ENCODE peak calls at places on chromosomes 16 and 17, in six cellular contexts. One of them, this sample, is unnamed.

GRCh38 chr16:72924918-72925630 is 122.9 kb downstream of the ZFHX3 start:
- DNase-seq in NCI-H2171: no peak
- DNase-seq in neural crest cell: no peak
- DNase-seq in HCT116: no peak
- DNase-seq in GM23338: no peak
- DNase-seq in NAMALWA: no peak
- DNase-seq in this sample: no peak

GRCh38 chr17:33200116-33200515 is 93.0 kb downstream of the ASIC2 start:
- DNase-seq in GM23338: no peak
- DNase-seq in NCI-H2171: no peak
- DNase-seq in NAMALWA: no peak
- DNase-seq in neural crest cell: no peak
- DNase-seq in HCT116: no peak
- DNase-seq in this sample: no peak

GRCh38 chr17:60154616-60155426 is 5.0 kb downstream of the CA4 start:
- DNase-seq in neural crest cell: no peak
- DNase-seq in HCT116: no peak
- DNase-seq in NAMALWA: no peak
- DNase-seq in GM23338: peak
- DNase-seq in NCI-H2171: peak
- DNase-seq in this sample: no peak

GRCh38 chr17:73689596-73690275 is 45.5 kb upstream of the SDK2 start:
- DNase-seq in NCI-H2171: no peak
- DNase-seq in HCT116: no peak
- DNase-seq in NAMALWA: no peak
- DNase-seq in neural crest cell: no peak
- DNase-seq in GM23338: no peak
- DNase-seq in this sample: no peak

GRCh38 chr17:45992175-45992574 is 6.9 kb upstream of the STH start:
- DNase-seq in neural crest cell: no peak
- DNase-seq in NCI-H2171: no peak
- DNase-seq in NAMALWA: no peak
- DNase-seq in HCT116: no peak
- DNase-seq in GM23338: no peak
- DNase-seq in this sample: no peak

GRCh38 chr17:40602445-40603443 is 37.5 kb upstream of the CCR7 start:
- DNase-seq in GM23338: no peak
- DNase-seq in neural crest cell: no peak
- DNase-seq in NAMALWA: no peak
- DNase-seq in NCI-H2171: no peak
- DNase-seq in HCT116: no peak
- DNase-seq in this sample: no peak

GRCh38 chr17:9360610-9361571 is 214.7 kb downstream of the STX8 start:
- DNase-seq in NCI-H2171: no peak
- DNase-seq in neural crest cell: no peak
- DNase-seq in HCT116: no peak
- DNase-seq in GM23338: no peak
- DNase-seq in NAMALWA: no peak
- DNase-seq in this sample: no peak

GRCh38 chr16:59604331-59604730 is 870.2 kb upstream of the GOT2 start:
- DNase-seq in NAMALWA: no peak
- DNase-seq in NCI-H2171: no peak
- DNase-seq in HCT116: no peak
- DNase-seq in neural crest cell: no peak
- DNase-seq in GM23338: no peak
- DNase-seq in this sample: no peak

GRCh38 chr17:82064433-82065192 is 991 bp downstream of the DUS1L start:
- DNase-seq in NAMALWA: no peak
- DNase-seq in GM23338: peak
- DNase-seq in NCI-H2171: no peak
- DNase-seq in HCT116: no peak
- DNase-seq in neural crest cell: no peak
- DNase-seq in this sample: no peak

GRCh38 chr17:4949321-4950074 is 1.2 kb upstream of the PFN1 start:
- DNase-seq in GM23338: peak
- DNase-seq in neural crest cell: peak
- DNase-seq in NCI-H2171: peak
- DNase-seq in HCT116: peak
- DNase-seq in NAMALWA: peak
- DNase-seq in this sample: peak

GRCh38 chr17:10603889-10604288 is 53.2 kb downstream of the MYH3 start:
- DNase-seq in NCI-H2171: no peak
- DNase-seq in neural crest cell: no peak
- DNase-seq in NAMALWA: no peak
- DNase-seq in GM23338: no peak
- DNase-seq in HCT116: no peak
- DNase-seq in this sample: no peak

GRCh38 chr17:6567528-6568185 is 11.3 kb upstream of the PITPNM3 start:
- DNase-seq in HCT116: no peak
- DNase-seq in NAMALWA: no peak
- DNase-seq in NCI-H2171: no peak
- DNase-seq in GM23338: peak
- DNase-seq in neural crest cell: no peak
- DNase-seq in this sample: no peak

GRCh38 chr17:5381542-5381941 is 37.9 kb downstream of the NUP88 start:
- DNase-seq in GM23338: no peak
- DNase-seq in neural crest cell: no peak
- DNase-seq in NAMALWA: no peak
- DNase-seq in HCT116: no peak
- DNase-seq in NCI-H2171: no peak
- DNase-seq in this sample: no peak

GRCh38 chr17:149897-150575 is 12.7 kb downstream of the SCGB1C2 start:
- DNase-seq in GM23338: no peak
- DNase-seq in NCI-H2171: no peak
- DNase-seq in NAMALWA: no peak
- DNase-seq in HCT116: no peak
- DNase-seq in neural crest cell: no peak
- DNase-seq in this sample: no peak

GRCh38 chr16:87791295-87792204 is 25.8 kb upstream of the KLHDC4 start:
- DNase-seq in HCT116: no peak
- DNase-seq in NCI-H2171: no peak
- DNase-seq in GM23338: no peak
- DNase-seq in NAMALWA: no peak
- DNase-seq in neural crest cell: peak
- DNase-seq in this sample: no peak

GRCh38 chr16:84562174-84562815 is 55.6 kb downstream of the COTL1 start:
- DNase-seq in neural crest cell: no peak
- DNase-seq in NCI-H2171: no peak
- DNase-seq in GM23338: no peak
- DNase-seq in HCT116: no peak
- DNase-seq in NAMALWA: no peak
- DNase-seq in this sample: no peak

GRCh38 chr17:44220211-44221071 is 966 bp upstream of the UBTF start:
- DNase-seq in GM23338: peak
- DNase-seq in HCT116: no peak
- DNase-seq in NAMALWA: peak
- DNase-seq in NCI-H2171: peak
- DNase-seq in neural crest cell: peak
- DNase-seq in this sample: peak

GRCh38 chr16:49618955-49619354 is 237.0 kb downstream of the ZNF423 start:
- DNase-seq in NCI-H2171: no peak
- DNase-seq in NAMALWA: no peak
- DNase-seq in HCT116: no peak
- DNase-seq in neural crest cell: no peak
- DNase-seq in GM23338: no peak
- DNase-seq in this sample: no peak

GRCh38 chr16:8788578-8789172 is 8.8 kb downstream of the TMEM186 start:
- DNase-seq in NAMALWA: no peak
- DNase-seq in neural crest cell: no peak
- DNase-seq in NCI-H2171: no peak
- DNase-seq in GM23338: no peak
- DNase-seq in HCT116: no peak
- DNase-seq in this sample: no peak

GRCh38 chr16:31480851-31481250 is 2.1 kb upstream of the SLC5A2 start:
- DNase-seq in HCT116: no peak
- DNase-seq in GM23338: no peak
- DNase-seq in neural crest cell: no peak
- DNase-seq in NAMALWA: no peak
- DNase-seq in NCI-H2171: no peak
- DNase-seq in this sample: peak

GRCh38 chr17:74042744-74043486 is 160.6 kb upstream of the RPL38 start:
- DNase-seq in GM23338: no peak
- DNase-seq in HCT116: peak
- DNase-seq in neural crest cell: no peak
- DNase-seq in NCI-H2171: no peak
- DNase-seq in NAMALWA: no peak
- DNase-seq in this sample: no peak

GRCh38 chr16:58041628-58041955 is 16.0 kb downstream of the MMP15 start:
- DNase-seq in NAMALWA: no peak
- DNase-seq in NCI-H2171: no peak
- DNase-seq in HCT116: no peak
- DNase-seq in GM23338: no peak
- DNase-seq in neural crest cell: no peak
- DNase-seq in this sample: no peak

GRCh38 chr17:57379237-57380054 is 123.1 kb downstream of the MSI2 start:
- DNase-seq in neural crest cell: no peak
- DNase-seq in NCI-H2171: no peak
- DNase-seq in GM23338: peak
- DNase-seq in HCT116: no peak
- DNase-seq in NAMALWA: no peak
- DNase-seq in this sample: peak

GRCh38 chr17:32445075-32445427 is 741 bp downstream of the PSMD11 start:
- DNase-seq in neural crest cell: no peak
- DNase-seq in HCT116: no peak
- DNase-seq in NAMALWA: peak
- DNase-seq in NCI-H2171: no peak
- DNase-seq in GM23338: peak
- DNase-seq in this sample: peak